ENCODE peak calls at places on chromosomes 5 and 9, in six cellular contexts. J is AG10803, F is stomach, E is transverse colon, A is SK-N-SH, Z is uterus. T is an unnamed sample.
A peak's percentile ranks its signal among the peaks of the same experiment; 100 is the strongest.

GRCh38 chr9:108549184-108549583 is 306.6 kb downstream of the ACTL7B start:
- DNase-seq in J (no peak), Z (no peak), F (peak; percentile 62), A (no peak), E (no peak), T (no peak)

GRCh38 chr5:138844812-138845513 is 30.2 kb downstream of the LRRTM2 start:
- DNase-seq in Z (no peak), J (peak; percentile 76), A (no peak), E (no peak), F (no peak), T (peak; percentile 78)

GRCh38 chr9:127707766-127708165 is 978 bp downstream of the CFAP157 start:
- DNase-seq in F (no peak), E (peak; percentile 34), J (no peak), Z (no peak), A (no peak), T (no peak)

GRCh38 chr9:95715911-95716435 is 159.5 kb upstream of the ERCC6L2 start:
- DNase-seq in J (no peak), Z (no peak), A (no peak), E (no peak), F (no peak), T (no peak)

GRCh38 chr5:133888625-133888991 is 79.8 kb downstream of the C5orf15 start:
- DNase-seq in A (no peak), F (no peak), Z (no peak), E (no peak), J (no peak), T (no peak)

GRCh38 chr5:148372883-148373282 is 10.9 kb upstream of the FBXO38 start:
- DNase-seq in E (no peak), A (no peak), J (peak; percentile 11), F (no peak), Z (no peak), T (no peak)

GRCh38 chr5:55720188-55720703 is 8.1 kb upstream of the SLC38A9 start:
- DNase-seq in F (no peak), E (no peak), Z (no peak), J (no peak), A (no peak), T (no peak)

GRCh38 chr5:173161148-173161547 is 16.8 kb downstream of the BNIP1 start:
- DNase-seq in F (no peak), E (no peak), Z (no peak), A (no peak), J (no peak), T (no peak)

GRCh38 chr9:127915801-127916664 is 808 bp downstream of the ST6GALNAC4 start:
- DNase-seq in J (no peak), A (no peak), E (peak; percentile 64), F (no peak), Z (no peak), T (no peak)

GRCh38 chr5:174532453-174533126 is 191.8 kb upstream of the MSX2 start:
- DNase-seq in Z (peak; percentile 33), F (peak; percentile 86), E (peak; percentile 77), J (peak; percentile 85), A (peak; percentile 48), T (peak; percentile 81)

GRCh38 chr5:3155029-3155428 is 403.6 kb upstream of the IRX2 start:
- DNase-seq in E (no peak), J (no peak), F (no peak), A (no peak), Z (no peak), T (no peak)

GRCh38 chr5:153905214-153905613 is 133.5 kb downstream of the FAM114A2 start:
- DNase-seq in E (no peak), J (no peak), A (no peak), Z (no peak), F (no peak), T (no peak)

GRCh38 chr5:103902893-103903292 is 340.3 kb upstream of the NUDT12 start:
- DNase-seq in J (no peak), A (no peak), Z (no peak), F (no peak), E (no peak), T (no peak)

GRCh38 chr5:1429066-1429465 is 16.2 kb downstream of the SLC6A3 start:
- DNase-seq in J (no peak), F (peak; percentile 24), A (no peak), Z (no peak), E (no peak), T (no peak)

GRCh38 chr5:14745188-14745563 is 80.7 kb downstream of the OTULIN start:
- DNase-seq in Z (no peak), F (no peak), J (no peak), E (no peak), A (no peak), T (no peak)

GRCh38 chr5:103402861-103403260 is 144.3 kb downstream of the MACIR start:
- DNase-seq in F (no peak), E (no peak), Z (no peak), A (no peak), J (no peak), T (no peak)

GRCh38 chr9:82729991-82730390 is 333.0 kb downstream of the RASEF start:
- DNase-seq in A (no peak), E (no peak), Z (no peak), J (no peak), F (no peak), T (no peak)

GRCh38 chr5:73998496-73998895 is 372.5 kb downstream of the ARHGEF28 start:
- DNase-seq in F (no peak), J (peak; percentile 42), E (no peak), A (no peak), Z (no peak), T (no peak)

GRCh38 chr9:2017459-2018161 is 2.5 kb downstream of the SMARCA2 start:
- DNase-seq in Z (peak; percentile 70), E (peak; percentile 81), F (peak; percentile 80), A (peak; percentile 70), J (peak; percentile 90), T (peak; percentile 72)

GRCh38 chr5:61279725-61280124 is 52.3 kb upstream of the ZSWIM6 start:
- DNase-seq in Z (no peak), F (no peak), J (no peak), E (no peak), A (no peak), T (no peak)

GRCh38 chr5:61274561-61274960 is 57.5 kb upstream of the ZSWIM6 start:
- DNase-seq in A (no peak), F (no peak), Z (no peak), J (peak; percentile 83), E (no peak), T (no peak)

GRCh38 chr5:61275841-61276240 is 56.2 kb upstream of the ZSWIM6 start:
- DNase-seq in Z (no peak), F (no peak), A (no peak), J (peak; percentile 76), E (peak; percentile 35), T (peak; percentile 59)

GRCh38 chr5:61277781-61278180 is 54.3 kb upstream of the ZSWIM6 start:
- DNase-seq in J (no peak), E (no peak), A (no peak), Z (no peak), F (no peak), T (no peak)

GRCh38 chr5:61277190-61277589 is 54.9 kb upstream of the ZSWIM6 start:
- DNase-seq in E (no peak), F (no peak), A (no peak), Z (no peak), J (peak; percentile 56), T (peak; percentile 32)
- TF ChIP-seq CTCF in E (no peak), F (peak; percentile 27), A (peak; percentile 50), Z (no peak), J (peak; percentile 50), T (peak; percentile 37)

DNA sequence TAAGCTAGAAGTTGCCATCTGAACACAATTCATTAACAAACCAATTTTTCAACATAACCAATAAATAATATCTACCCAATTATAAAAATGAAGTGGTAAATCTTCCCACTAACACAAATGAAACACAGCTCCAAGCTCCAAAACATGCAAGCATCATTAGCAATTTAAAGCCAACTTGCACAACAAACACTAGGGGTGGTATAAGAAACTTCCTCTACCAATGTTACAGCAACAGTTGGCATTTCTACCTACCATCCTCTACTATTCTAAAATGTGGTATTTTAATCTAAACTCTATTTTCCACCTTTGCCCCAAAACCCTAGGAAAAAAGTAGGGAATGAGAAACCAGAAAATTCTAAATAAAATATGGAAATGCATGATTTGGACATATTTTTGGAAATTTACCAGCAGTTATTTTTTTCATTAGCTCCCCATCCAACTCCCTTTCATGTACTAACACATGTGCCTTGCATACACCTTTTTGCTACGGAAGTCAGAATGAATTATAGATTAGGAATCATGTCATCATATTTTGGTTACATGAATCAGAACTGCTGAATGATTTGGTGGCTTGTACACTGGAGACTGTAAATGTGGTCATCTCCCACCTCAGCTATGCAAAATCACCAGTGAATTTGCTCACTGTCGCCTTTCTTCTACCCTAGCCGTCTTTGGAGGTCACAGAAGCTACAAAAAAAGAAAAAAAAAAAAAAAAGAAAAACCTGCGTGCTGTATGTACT is 4.1 kb downstream of the NR6A1 start:
- DNase-seq in E (no peak), J (no peak), Z (no peak), F (no peak), A (no peak), T (no peak)
- TF ChIP-seq CTCF in E (no peak), J (peak; percentile 23), Z (no peak), F (no peak), A (peak; percentile 45), T (peak; percentile 43)

DNA sequence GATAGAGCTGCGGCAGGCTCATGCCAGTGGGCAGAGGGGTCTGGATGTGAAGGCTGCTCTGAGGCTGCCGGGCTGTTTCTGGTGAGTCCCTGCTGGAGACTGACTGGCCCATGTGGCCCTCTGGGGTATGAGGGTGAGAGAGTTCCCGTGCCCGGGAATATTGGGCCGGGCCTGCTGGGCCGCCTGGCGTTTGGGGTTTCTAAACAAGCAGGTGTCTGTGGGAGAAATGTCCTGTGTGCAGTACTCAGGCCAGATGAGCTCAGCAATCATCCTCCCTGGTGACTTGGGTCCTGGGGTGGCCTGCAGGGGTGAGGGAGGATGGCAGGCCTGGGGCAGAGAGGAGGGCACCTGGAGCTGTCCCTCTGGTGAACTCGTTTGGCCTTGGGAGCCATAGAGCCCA is 74.9 kb downstream of the MACROH2A1 start:
- DNase-seq in F (no peak), J (no peak), A (no peak), E (no peak), Z (no peak), T (no peak)
- TF ChIP-seq CTCF in F (no peak), J (no peak), A (no peak), E (no peak), Z (no peak), T (no peak)

GRCh38 chr9:35754264-35754663 is at the start of gene MSMP:
- DNase-seq in E (no peak), J (no peak), F (no peak), Z (no peak), A (no peak), T (no peak)

GRCh38 chr9:35756743-35757526 is 2.9 kb upstream of the MSMP start:
- DNase-seq in J (no peak), E (peak; percentile 79), Z (peak; percentile 67), F (peak; percentile 74), A (peak; percentile 88), T (no peak)

GRCh38 chr9:35755071-35755470 is 995 bp upstream of the MSMP start:
- DNase-seq in J (no peak), E (no peak), Z (no peak), F (no peak), A (no peak), T (no peak)

GRCh38 chr9:35757527-35758275 is 3.6 kb upstream of the MSMP start:
- DNase-seq in F (no peak), Z (no peak), A (peak; percentile 72), E (no peak), J (no peak), T (no peak)

DNA sequence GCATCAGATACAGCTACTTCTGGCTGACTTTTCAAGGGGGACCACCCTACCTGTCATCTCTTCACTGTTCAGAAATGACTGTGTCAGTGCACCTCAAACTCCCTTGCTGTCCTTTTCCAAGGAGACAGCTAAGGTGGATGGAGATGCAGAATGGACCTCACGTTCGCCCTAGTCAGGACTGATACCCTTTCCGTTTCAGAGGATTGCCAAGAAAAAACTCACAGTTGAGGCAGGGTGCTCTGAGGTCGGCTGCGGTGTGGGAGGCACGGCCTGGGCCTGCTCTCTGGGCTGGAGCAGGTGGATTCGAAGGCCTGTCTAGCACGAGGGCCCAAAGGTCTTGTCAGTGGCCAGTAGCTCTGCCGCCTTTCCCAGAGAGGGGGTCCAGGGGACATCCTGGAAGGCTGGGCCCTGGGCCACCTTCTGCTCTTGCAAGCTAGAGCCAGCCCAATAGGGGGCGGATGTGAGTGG is 2.2 kb upstream of the MSMP start:
- DNase-seq in F (peak; percentile 74), Z (peak; percentile 61), J (no peak), E (peak; percentile 83), A (no peak), T (peak; percentile 27)
- TF ChIP-seq CTCF in F (no peak), Z (peak; percentile 65), J (peak; percentile 50), E (peak; percentile 68), A (peak; percentile 61), T (peak; percentile 76)